ENCODE peak calls at places on chromosomes 7 and 10, in four cellular contexts. V is thoracic aorta, N is body of pancreas, W is keratinocyte. M is an unnamed sample. For H3K4me1, the result is how much of the 10 kb centered on the place peaks cover.

GRCh38 chr10:80260295-80261243 is 28.9 kb downstream of the MAT1A start:
- DNase-seq in W (no peak), V (no peak), N (no peak), M (peak)

GRCh38 chr7:45157653-45158401 is at the start of gene RAMP3:
- DNase-seq in N (no peak), W (no peak), V (no peak), M (no peak)

GRCh38 chr10:101829561-101830315 is 11.5 kb upstream of the OGA start:
- DNase-seq in N (peak), V (no peak), W (no peak), M (no peak)

GRCh38 chr7:140646931-140647647 is 6.5 kb upstream of the DENND2A start:
- DNase-seq in N (peak), W (no peak), V (no peak), M (no peak)

GRCh38 chr7:147595076-147595475 is 995.5 kb upstream of the C7orf33 start:
- DNase-seq in N (no peak), W (no peak), V (no peak), M (no peak)

GRCh38 chr7:157690833-157691382 is 354.1 kb downstream of the DNAJB6 start:
- DNase-seq in W (no peak), V (no peak), N (peak), M (no peak)

GRCh38 chr7:85001493-85002345 is 185.1 kb downstream of the SEMA3D start:
- DNase-seq in V (no peak), W (no peak), N (no peak), M (no peak)

GRCh38 chr7:112892263-112892662 is 102.1 kb upstream of the TMEM168 start:
- DNase-seq in V (no peak), W (no peak), N (peak), M (no peak)

GRCh38 chr7:23247602-23248335 is 1.2 kb downstream of the GPNMB start:
- DNase-seq in W (no peak), N (peak), V (no peak), M (no peak)

GRCh38 chr10:33886299-33886698 is 551.8 kb upstream of the NRP1 start:
- DNase-seq in W (no peak), N (no peak), V (no peak), M (no peak)

GRCh38 chr10:23338155-23338828 is 6.3 kb downstream of the C10orf67 start:
- DNase-seq in V (no peak), N (peak), W (peak), M (no peak)

GRCh38 chr7:139913006-139913405 is 83.9 kb downstream of the TBXAS1 start:
- DNase-seq in V (no peak), W (no peak), N (no peak), M (no peak)

GRCh38 chr7:46809886-46810285 is 772.0 kb downstream of the TNS3 start:
- DNase-seq in V (no peak), N (no peak), W (no peak), M (no peak)

GRCh38 chr10:1121311-1121970 is 65.3 kb downstream of the WDR37 start:
- DNase-seq in V (no peak), N (no peak), W (no peak), M (no peak)

GRCh38 chr10:121580276-121581116 is 17.7 kb downstream of the FGFR2 start:
- DNase-seq in N (no peak), W (no peak), V (no peak), M (no peak)

GRCh38 chr10:35416628-35417625 is 80.6 kb downstream of the CCNY start:
- DNase-seq in W (no peak), N (no peak), V (no peak), M (no peak)

GRCh38 chr7:27709137-27710075 is 30.6 kb upstream of the TAX1BP1 start:
- DNase-seq in W (no peak), V (no peak), N (no peak), M (no peak)

GRCh38 chr10:108490931-108491330 is 1326.4 kb upstream of the SORCS1 start:
- DNase-seq in W (no peak), N (no peak), V (no peak), M (no peak)

GRCh38 chr10:100485336-100485735 is 22.5 kb downstream of the WNT8B start:
- DNase-seq in V (no peak), N (no peak), W (no peak), M (no peak)

GRCh38 chr7:2980406-2981102 is 63.1 kb downstream of the CARD11 start:
- DNase-seq in W (no peak), N (peak), V (no peak), M (no peak)

GRCh38 chr10:23293145-23293724 is 51.4 kb downstream of the C10orf67 start:
- DNase-seq in W (no peak), N (peak), V (no peak), M (no peak)

GRCh38 chr10:44369851-44370250 is 15.0 kb downstream of the CXCL12 start:
- DNase-seq in N (no peak), W (no peak), V (no peak), M (no peak)

GRCh38 chr10:18463673-18464211 is 187.6 kb downstream of the NSUN6 start:
- DNase-seq in N (no peak), V (no peak), W (no peak), M (no peak)

GRCh38 chr10:29783211-29783947 is 148.6 kb upstream of the SVIL start:
- DNase-seq in N (no peak), V (no peak), W (no peak), M (no peak)
- TF ChIP-seq CTCF in N (no peak), V (no peak), W (no peak), M (no peak)

GRCh38 chr10:124709862-124710261 is 34.3 kb downstream of the FAM53B start:
- DNase-seq in W (no peak), N (no peak), V (no peak), M (no peak)
- H3K4me1 ChIP-seq in W (under half), N (under half), V (under half), M (under half)

GRCh38 chr7:134649231-134649775 is 2.6 kb downstream of the BPGM start:
- DNase-seq in V (no peak), N (no peak), W (no peak), M (no peak)
- TF ChIP-seq CTCF in V (no peak), N (no peak), W (no peak), M (no peak)

DNA sequence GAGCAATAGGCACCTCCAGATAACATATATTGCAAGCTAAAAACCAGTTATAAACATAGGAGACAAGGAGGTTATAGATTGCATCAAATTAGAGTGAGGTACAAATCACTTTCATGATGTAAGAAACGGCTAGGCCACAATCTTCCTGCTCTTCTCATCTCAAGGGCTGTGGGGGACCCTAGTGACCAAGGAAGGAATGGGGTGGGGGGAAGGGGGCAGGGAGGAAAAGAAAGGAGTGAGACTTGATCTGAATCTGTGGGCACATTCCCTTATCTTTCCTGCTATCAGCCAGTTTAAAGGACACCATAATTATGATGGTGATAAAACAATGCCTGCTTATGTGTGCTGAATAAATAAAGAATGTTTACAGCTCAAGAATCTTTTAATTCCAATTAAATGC is 2.5 kb downstream of the SKIDA1 start:
- DNase-seq in W (no peak), N (no peak), V (no peak), M (no peak)
- H3K4me1 ChIP-seq in W (under half), N (under half), V (under half), M (under half)

GRCh38 chr10:111207525-111207924 is 130.7 kb downstream of the ADRA2A start:
- DNase-seq in N (peak), V (no peak), W (no peak), M (no peak)
- TF ChIP-seq CTCF in N (peak), V (no peak), W (no peak), M (peak)

GRCh38 chr10:113022265-113022664 is 72.2 kb downstream of the TCF7L2 start:
- DNase-seq in V (no peak), W (no peak), N (no peak), M (no peak)
- H3K4me1 ChIP-seq in V (half or more), W (under half), N (half or more), M (half or more)

GRCh38 chr10:86757110-86757790 is 831 bp downstream of the BMPR1A start:
- DNase-seq in W (no peak), V (no peak), N (peak), M (no peak)
- TF ChIP-seq CTCF in W (no peak), V (peak), N (no peak), M (no peak)

GRCh38 chr7:77475181-77475580 is 59.0 kb upstream of the GSAP start:
- DNase-seq in W (no peak), N (no peak), V (no peak), M (no peak)
- H3K4me1 ChIP-seq in W (under half), N (under half), V (under half), M (under half)

DNA sequence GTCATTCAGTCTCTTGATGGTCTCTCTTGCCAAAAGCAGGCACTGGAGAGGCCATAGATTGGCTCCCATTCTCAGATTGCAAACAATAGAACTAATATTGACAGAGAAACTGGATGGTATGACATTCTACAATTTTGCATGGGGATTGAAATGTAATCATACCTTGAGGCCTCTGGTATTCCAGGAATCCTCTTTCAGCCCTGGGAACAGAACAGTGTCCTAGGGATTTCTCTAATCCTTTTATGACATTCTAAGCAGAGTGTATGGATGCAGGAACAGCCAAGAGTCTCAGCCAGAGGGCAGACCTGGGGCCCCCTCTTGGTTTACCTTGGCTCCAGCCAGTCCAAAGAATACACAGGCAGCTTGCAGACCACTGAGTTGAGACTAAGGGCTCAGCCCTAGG is 206.4 kb downstream of the KCNMA1 start:
- DNase-seq in V (no peak), N (no peak), W (no peak), M (no peak)
- TF ChIP-seq CTCF in V (no peak), N (no peak), W (no peak), M (no peak)